ENCODE peak calls at places on chromosomes 5 and 9, in nine cellular contexts. One of them, this sample, is unnamed.

GRCh38 chr9:87467187-87467586 is 30.5 kb upstream of the DAPK1 start:
- DNase-seq in AG10803: no peak
- DNase-seq in stimulated activated CD4-positive, alpha-beta T cell treated with anti-CD3 and anti-CD28 coated beads, Interleukin-4, amount 100 ng/mL, for 4 hours: no peak
- DNase-seq in erythroblast: no peak
- DNase-seq in endothelial cell: no peak
- DNase-seq in AG09309: no peak
- DNase-seq in H9: no peak
- DNase-seq in SJCRH30: no peak
- DNase-seq in GM04503: no peak
- DNase-seq in this sample: no peak

GRCh38 chr5:122704247-122705036 is 70.4 kb upstream of the SNX2 start:
- DNase-seq in endothelial cell: no peak
- DNase-seq in GM04503: no peak
- DNase-seq in AG09309: no peak
- DNase-seq in AG10803: peak
- DNase-seq in stimulated activated CD4-positive, alpha-beta T cell treated with anti-CD3 and anti-CD28 coated beads, Interleukin-4, amount 100 ng/mL, for 4 hours: no peak
- DNase-seq in erythroblast: peak
- DNase-seq in SJCRH30: peak
- DNase-seq in H9: no peak
- DNase-seq in this sample: peak

GRCh38 chr9:115395511-115396021 is 277.6 kb upstream of the TNC start:
- DNase-seq in stimulated activated CD4-positive, alpha-beta T cell treated with anti-CD3 and anti-CD28 coated beads, Interleukin-4, amount 100 ng/mL, for 4 hours: no peak
- DNase-seq in AG10803: peak
- DNase-seq in endothelial cell: no peak
- DNase-seq in GM04503: no peak
- DNase-seq in erythroblast: no peak
- DNase-seq in AG09309: no peak
- DNase-seq in H9: no peak
- DNase-seq in SJCRH30: peak
- DNase-seq in this sample: no peak

GRCh38 chr9:108779506-108779905 is 76.3 kb downstream of the ACTL7B start:
- DNase-seq in erythroblast: no peak
- DNase-seq in SJCRH30: peak
- DNase-seq in endothelial cell: no peak
- DNase-seq in H9: no peak
- DNase-seq in AG09309: no peak
- DNase-seq in stimulated activated CD4-positive, alpha-beta T cell treated with anti-CD3 and anti-CD28 coated beads, Interleukin-4, amount 100 ng/mL, for 4 hours: no peak
- DNase-seq in GM04503: no peak
- DNase-seq in AG10803: no peak
- DNase-seq in this sample: no peak

GRCh38 chr5:96614110-96614691 is 48.0 kb upstream of the CAST start:
- DNase-seq in GM04503: peak
- DNase-seq in AG10803: peak
- DNase-seq in erythroblast: peak
- DNase-seq in H9: peak
- DNase-seq in AG09309: peak
- DNase-seq in endothelial cell: peak
- DNase-seq in SJCRH30: peak
- DNase-seq in stimulated activated CD4-positive, alpha-beta T cell treated with anti-CD3 and anti-CD28 coated beads, Interleukin-4, amount 100 ng/mL, for 4 hours: peak
- DNase-seq in this sample: peak

GRCh38 chr9:99371376-99371775 is 149.3 kb downstream of the SEC61B start:
- DNase-seq in erythroblast: no peak
- DNase-seq in endothelial cell: no peak
- DNase-seq in SJCRH30: no peak
- DNase-seq in H9: no peak
- DNase-seq in AG10803: no peak
- DNase-seq in GM04503: no peak
- DNase-seq in AG09309: no peak
- DNase-seq in stimulated activated CD4-positive, alpha-beta T cell treated with anti-CD3 and anti-CD28 coated beads, Interleukin-4, amount 100 ng/mL, for 4 hours: no peak
- DNase-seq in this sample: no peak

GRCh38 chr5:172714491-172715420 is 56.2 kb downstream of the DUSP1 start:
- DNase-seq in AG09309: peak
- DNase-seq in endothelial cell: peak
- DNase-seq in AG10803: peak
- DNase-seq in GM04503: no peak
- DNase-seq in SJCRH30: peak
- DNase-seq in erythroblast: peak
- DNase-seq in stimulated activated CD4-positive, alpha-beta T cell treated with anti-CD3 and anti-CD28 coated beads, Interleukin-4, amount 100 ng/mL, for 4 hours: peak
- DNase-seq in H9: peak
- DNase-seq in this sample: peak

GRCh38 chr9:6243746-6244145 is 28.1 kb downstream of the IL33 start:
- DNase-seq in SJCRH30: peak
- DNase-seq in AG10803: no peak
- DNase-seq in GM04503: peak
- DNase-seq in H9: no peak
- DNase-seq in stimulated activated CD4-positive, alpha-beta T cell treated with anti-CD3 and anti-CD28 coated beads, Interleukin-4, amount 100 ng/mL, for 4 hours: no peak
- DNase-seq in erythroblast: no peak
- DNase-seq in AG09309: peak
- DNase-seq in endothelial cell: no peak
- DNase-seq in this sample: no peak

GRCh38 chr5:163978897-163979296 is 473.5 kb downstream of the MAT2B start:
- DNase-seq in stimulated activated CD4-positive, alpha-beta T cell treated with anti-CD3 and anti-CD28 coated beads, Interleukin-4, amount 100 ng/mL, for 4 hours: no peak
- DNase-seq in AG09309: no peak
- DNase-seq in H9: peak
- DNase-seq in GM04503: no peak
- DNase-seq in AG10803: no peak
- DNase-seq in endothelial cell: no peak
- DNase-seq in SJCRH30: no peak
- DNase-seq in erythroblast: no peak
- DNase-seq in this sample: no peak

GRCh38 chr5:132760043-132760420 is 12.8 kb downstream of the CCNI2 start:
- DNase-seq in AG10803: no peak
- DNase-seq in GM04503: no peak
- DNase-seq in SJCRH30: no peak
- DNase-seq in erythroblast: no peak
- DNase-seq in endothelial cell: peak
- DNase-seq in stimulated activated CD4-positive, alpha-beta T cell treated with anti-CD3 and anti-CD28 coated beads, Interleukin-4, amount 100 ng/mL, for 4 hours: no peak
- DNase-seq in AG09309: no peak
- DNase-seq in H9: no peak
- DNase-seq in this sample: no peak

GRCh38 chr5:80406980-80407734 is 707 bp upstream of the ZFYVE16 start:
- DNase-seq in SJCRH30: no peak
- DNase-seq in H9: no peak
- DNase-seq in AG09309: no peak
- DNase-seq in erythroblast: peak
- DNase-seq in AG10803: peak
- DNase-seq in endothelial cell: peak
- DNase-seq in GM04503: no peak
- DNase-seq in stimulated activated CD4-positive, alpha-beta T cell treated with anti-CD3 and anti-CD28 coated beads, Interleukin-4, amount 100 ng/mL, for 4 hours: no peak
- DNase-seq in this sample: peak

GRCh38 chr5:90939208-90939607 is 380.6 kb downstream of the ADGRV1 start:
- DNase-seq in AG10803: peak
- DNase-seq in SJCRH30: no peak
- DNase-seq in H9: no peak
- DNase-seq in AG09309: no peak
- DNase-seq in endothelial cell: no peak
- DNase-seq in erythroblast: no peak
- DNase-seq in GM04503: no peak
- DNase-seq in stimulated activated CD4-positive, alpha-beta T cell treated with anti-CD3 and anti-CD28 coated beads, Interleukin-4, amount 100 ng/mL, for 4 hours: no peak
- DNase-seq in this sample: no peak

GRCh38 chr9:110769667-110770066 is 101.1 kb downstream of the MUSK start:
- DNase-seq in erythroblast: peak
- DNase-seq in stimulated activated CD4-positive, alpha-beta T cell treated with anti-CD3 and anti-CD28 coated beads, Interleukin-4, amount 100 ng/mL, for 4 hours: no peak
- DNase-seq in SJCRH30: peak
- DNase-seq in endothelial cell: no peak
- DNase-seq in H9: no peak
- DNase-seq in AG10803: peak
- DNase-seq in AG09309: no peak
- DNase-seq in GM04503: peak
- DNase-seq in this sample: peak

GRCh38 chr5:172573986-172574844 is 66.8 kb upstream of the NEURL1B start:
- DNase-seq in AG09309: no peak
- DNase-seq in AG10803: no peak
- DNase-seq in H9: no peak
- DNase-seq in SJCRH30: no peak
- DNase-seq in stimulated activated CD4-positive, alpha-beta T cell treated with anti-CD3 and anti-CD28 coated beads, Interleukin-4, amount 100 ng/mL, for 4 hours: no peak
- DNase-seq in erythroblast: no peak
- DNase-seq in GM04503: no peak
- DNase-seq in endothelial cell: no peak
- DNase-seq in this sample: no peak

GRCh38 chr9:25861416-25861815 is 183.2 kb upstream of the TUSC1 start:
- DNase-seq in endothelial cell: no peak
- DNase-seq in H9: no peak
- DNase-seq in SJCRH30: no peak
- DNase-seq in stimulated activated CD4-positive, alpha-beta T cell treated with anti-CD3 and anti-CD28 coated beads, Interleukin-4, amount 100 ng/mL, for 4 hours: no peak
- DNase-seq in GM04503: no peak
- DNase-seq in AG09309: no peak
- DNase-seq in AG10803: peak
- DNase-seq in erythroblast: no peak
- DNase-seq in this sample: no peak